ENCODE peak calls at places on chromosomes 12 and 14, in eight cellular contexts. S, U, Q, T, Z, Y, W and K are unnamed samples.

GRCh38 chr12:131210506-131211278 is 257.0 kb downstream of the ADGRD1 start:
- DNase-seq in T (no peak), Y (no peak), W (no peak), Q (no peak), U (no peak), S (peak), Z (no peak), K (no peak)

GRCh38 chr14:98325761-98326160 is 946.2 kb downstream of the BCL11B start:
- DNase-seq in T (no peak), U (no peak), Y (no peak), W (no peak), Z (no peak), S (no peak), Q (no peak), K (no peak)

GRCh38 chr12:115079760-115080159 is 395.8 kb upstream of the TBX3 start:
- DNase-seq in Z (no peak), W (no peak), U (no peak), Q (no peak), Y (no peak), S (no peak), T (no peak), K (no peak)

GRCh38 chr12:32116897-32117296 is 10.2 kb downstream of the BICD1 start:
- DNase-seq in Y (no peak), Q (peak), U (no peak), W (no peak), S (peak), Z (no peak), T (peak), K (no peak)

GRCh38 chr12:108734200-108734906 is 3.0 kb upstream of the CORO1C start:
- DNase-seq in Q (peak), U (peak), W (no peak), S (peak), T (peak), Z (peak), Y (no peak), K (peak)

GRCh38 chr14:75982724-75983358 is 1.0 kb upstream of the TGFB3 start:
- DNase-seq in U (peak), Q (peak), S (no peak), W (no peak), Z (no peak), T (peak), Y (no peak), K (no peak)

GRCh38 chr12:64212066-64212746 is 9.9 kb downstream of the KICS2 start:
- DNase-seq in W (no peak), Y (no peak), S (no peak), U (no peak), Q (no peak), T (no peak), Z (no peak), K (no peak)

GRCh38 chr12:49198431-49199155 is 9.7 kb upstream of the TUBA1A start:
- DNase-seq in W (peak), U (no peak), Y (no peak), Z (no peak), S (peak), T (peak), Q (peak), K (no peak)

GRCh38 chr14:102594514-102595175 is 2.2 kb downstream of the RCOR1 start:
- DNase-seq in W (no peak), U (peak), T (peak), S (no peak), Q (peak), Y (no peak), Z (peak), K (peak)

GRCh38 chr12:20508962-20509361 is 140.6 kb downstream of the PDE3A start:
- DNase-seq in Y (no peak), T (no peak), Z (no peak), W (no peak), S (no peak), Q (peak), U (no peak), K (no peak)

GRCh38 chr12:11798856-11799530 is 149.5 kb downstream of the ETV6 start:
- DNase-seq in W (no peak), Z (no peak), Y (no peak), T (peak), U (no peak), S (no peak), Q (peak), K (no peak)

GRCh38 chr12:40226652-40227051 is 1.9 kb downstream of the LRRK2 start:
- DNase-seq in Y (no peak), Q (peak), T (peak), S (no peak), W (no peak), U (peak), Z (no peak), K (no peak)

GRCh38 chr14:24150061-24150460 is 2.8 kb downstream of the RNF31 start:
- DNase-seq in S (no peak), Q (no peak), W (no peak), T (no peak), U (no peak), Z (no peak), Y (no peak), K (no peak)

GRCh38 chr12:91289881-91290280 is 107.3 kb upstream of the DCN start:
- DNase-seq in Y (no peak), Z (no peak), U (no peak), S (no peak), W (no peak), Q (no peak), T (no peak), K (no peak)

GRCh38 chr12:2409656-2410265 is 357.0 kb downstream of the CACNA1C start:
- DNase-seq in Z (no peak), W (no peak), S (no peak), U (no peak), Q (no peak), T (no peak), Y (no peak), K (no peak)

GRCh38 chr12:79512068-79512467 is 178.7 kb downstream of the PAWR start:
- DNase-seq in Z (no peak), Y (no peak), U (no peak), W (no peak), S (peak), Q (no peak), T (no peak), K (no peak)

GRCh38 chr12:75816892-75817291 is 214.7 kb downstream of the PHLDA1 start:
- DNase-seq in S (no peak), Z (no peak), W (no peak), U (no peak), Y (no peak), T (peak), Q (peak), K (peak)

GRCh38 chr12:107622005-107622404 is 63.6 kb upstream of the PWP1 start:
- DNase-seq in S (peak), W (no peak), U (no peak), Q (no peak), Y (no peak), Z (no peak), T (peak), K (no peak)

GRCh38 chr12:80935076-80935475 is 2.7 kb downstream of the LIN7A start:
- DNase-seq in U (no peak), T (no peak), W (no peak), Q (no peak), S (no peak), Z (no peak), Y (no peak), K (no peak)

GRCh38 chr12:18696971-18697602 is 40.7 kb downstream of the PLCZ1 start:
- DNase-seq in Y (no peak), U (no peak), W (no peak), Z (no peak), T (peak), Q (peak), S (no peak), K (no peak)

GRCh38 chr12:14605401-14605989 is 37.8 kb upstream of the PLBD1 start:
- DNase-seq in T (no peak), U (no peak), W (no peak), Y (no peak), Z (no peak), Q (peak), S (no peak), K (no peak)

GRCh38 chr12:84911331-84912190 is 1.0 kb downstream of the SLC6A15 start:
- DNase-seq in Z (peak), T (peak), S (peak), Y (no peak), U (no peak), W (peak), Q (peak), K (no peak)